ENCODE peak calls at places on chromosomes 11 and 22, in ten cellular contexts. Q is stimulated activated CD4-positive, alpha-beta T cell treated with anti-CD3 and anti-CD28 coated beads, TNF-alpha, amount 100 ng/mL, for 48 hours; G is central memory CD8-positive, alpha-beta T cell; R is NCI-H1417; B is activated CD4-positive, alpha-beta T cell treated with anti-CD3 and anti-CD28 coated beads, Interleukin-2, amount 50 U/mL, for 24 hours; O is fibroblast of pulmonary artery; A is germinal center; D is omental fat pad; I is HS-27A; M is H4. K is an unnamed sample.

GRCh38 chr11:57344826-57345225 is 6.7 kb downstream of the P2RX3 start:
- DNase-seq in Q (no peak), G (no peak), R (no peak), B (no peak), O (no peak), A (no peak), D (no peak), I (no peak), M (no peak), K (no peak)

GRCh38 chr11:90930252-90930651 is 707.4 kb upstream of the CHORDC1 start:
- DNase-seq in Q (no peak), G (no peak), R (no peak), B (no peak), O (no peak), A (no peak), D (no peak), I (no peak), M (no peak), K (no peak)

GRCh38 chr22:20080445-20080775 is 369 bp downstream of the DGCR8 start:
- DNase-seq in Q (peak), G (peak), R (peak), B (peak), O (peak), A (peak), D (no peak), I (no peak), M (no peak), K (no peak)

GRCh38 chr11:109073032-109073822 is 348.8 kb upstream of the C11orf87 start:
- DNase-seq in Q (no peak), G (no peak), R (no peak), B (no peak), O (no peak), A (no peak), D (no peak), I (no peak), M (no peak), K (no peak)

GRCh38 chr11:62223095-62223494 is 14.6 kb downstream of the SCGB2A1 start:
- DNase-seq in Q (no peak), G (no peak), R (no peak), B (no peak), O (peak), A (no peak), D (no peak), I (no peak), M (no peak), K (no peak)

GRCh38 chr11:77375114-77375513 is 73.6 kb upstream of the GDPD4 start:
- DNase-seq in Q (no peak), G (no peak), R (no peak), B (no peak), O (peak), A (no peak), D (no peak), I (peak), M (no peak), K (no peak)

GRCh38 chr11:33588056-33588455 is 112.6 kb downstream of the C11orf91 start:
- DNase-seq in Q (no peak), G (no peak), R (no peak), B (no peak), O (peak), A (no peak), D (no peak), I (no peak), M (no peak), K (no peak)

GRCh38 chr22:36220457-36220921 is 18.8 kb downstream of the APOL2 start:
- DNase-seq in Q (no peak), G (no peak), R (no peak), B (no peak), O (peak), A (no peak), D (no peak), I (no peak), M (no peak), K (no peak)

GRCh38 chr11:108199446-108200321 is 22.8 kb downstream of the NPAT start:
- DNase-seq in Q (peak), G (no peak), R (no peak), B (peak), O (peak), A (peak), D (no peak), I (no peak), M (peak), K (no peak)

GRCh38 chr11:113176561-113176960 is 137.8 kb upstream of the TTC12 start:
- DNase-seq in Q (no peak), G (no peak), R (no peak), B (no peak), O (peak), A (no peak), D (no peak), I (no peak), M (peak), K (no peak)

GRCh38 chr22:41286639-41287091 is 678 bp upstream of the RANGAP1 start:
- DNase-seq in Q (peak), G (peak), R (no peak), B (peak), O (peak), A (peak), D (no peak), I (no peak), M (no peak), K (no peak)

GRCh38 chr11:46976182-46976854 is 39.8 kb downstream of the CSTPP1 start:
- DNase-seq in Q (no peak), G (no peak), R (no peak), B (no peak), O (no peak), A (no peak), D (no peak), I (no peak), M (no peak), K (no peak)

GRCh38 chr22:22226448-22227187 is 18.0 kb upstream of the VPREB1 start:
- DNase-seq in Q (no peak), G (no peak), R (no peak), B (no peak), O (no peak), A (no peak), D (no peak), I (no peak), M (no peak), K (no peak)